ENCODE peak calls at places on chromosomes 3 and 15, in five cellular contexts. R, B, C, F and O are unnamed samples.

GRCh38 chr3:52144034-52144795 is 10.0 kb downstream of the POC1A start:
- DNase-seq in C (peak), F (peak), B (peak), R (peak), O (peak)

GRCh38 chr3:15327941-15328340 is 4.4 kb downstream of the SH3BP5 start:
- DNase-seq in F (no peak), B (no peak), R (no peak), C (no peak), O (no peak)

GRCh38 chr3:126745760-126746394 is 41.8 kb downstream of the CHCHD6 start:
- DNase-seq in R (no peak), F (peak), C (no peak), B (no peak), O (peak)

GRCh38 chr3:149654188-149654601 is 3.6 kb downstream of the WWTR1 start:
- DNase-seq in B (peak), R (peak), F (no peak), C (no peak), O (no peak)

GRCh38 chr15:31892513-31892912 is 137.8 kb upstream of the CHRNA7 start:
- DNase-seq in C (no peak), F (no peak), R (no peak), B (no peak), O (no peak)

GRCh38 chr3:194030372-194030771 is 105.6 kb upstream of the HES1 start:
- DNase-seq in C (no peak), B (no peak), F (no peak), R (no peak), O (no peak)

GRCh38 chr3:88984266-88984665 is 123.2 kb upstream of the EPHA3 start:
- DNase-seq in F (no peak), R (no peak), C (no peak), B (no peak), O (no peak)

GRCh38 chr3:195916291-195916690 is 7.9 kb upstream of the TNK2 start:
- DNase-seq in C (no peak), R (no peak), F (no peak), B (no peak), O (no peak)

GRCh38 chr3:13277860-13278531 is 142.1 kb downstream of the NUP210 start:
- DNase-seq in B (no peak), C (no peak), R (no peak), F (no peak), O (no peak)

GRCh38 chr3:114714237-114714636 is 420.4 kb downstream of the TIGIT start:
- DNase-seq in F (no peak), R (no peak), B (no peak), C (no peak), O (no peak)

GRCh38 chr15:78950906-78951840 is 6.3 kb upstream of the CTSH start:
- DNase-seq in F (no peak), C (no peak), B (peak), R (peak), O (no peak)

GRCh38 chr3:156497326-156497725 is 57.6 kb downstream of the SSR3 start:
- DNase-seq in R (peak), F (no peak), B (peak), C (no peak), O (no peak)

GRCh38 chr15:78182336-78182700 is 33.2 kb downstream of the IDH3A start:
- DNase-seq in R (no peak), B (no peak), C (no peak), F (no peak), O (no peak)

DNA sequence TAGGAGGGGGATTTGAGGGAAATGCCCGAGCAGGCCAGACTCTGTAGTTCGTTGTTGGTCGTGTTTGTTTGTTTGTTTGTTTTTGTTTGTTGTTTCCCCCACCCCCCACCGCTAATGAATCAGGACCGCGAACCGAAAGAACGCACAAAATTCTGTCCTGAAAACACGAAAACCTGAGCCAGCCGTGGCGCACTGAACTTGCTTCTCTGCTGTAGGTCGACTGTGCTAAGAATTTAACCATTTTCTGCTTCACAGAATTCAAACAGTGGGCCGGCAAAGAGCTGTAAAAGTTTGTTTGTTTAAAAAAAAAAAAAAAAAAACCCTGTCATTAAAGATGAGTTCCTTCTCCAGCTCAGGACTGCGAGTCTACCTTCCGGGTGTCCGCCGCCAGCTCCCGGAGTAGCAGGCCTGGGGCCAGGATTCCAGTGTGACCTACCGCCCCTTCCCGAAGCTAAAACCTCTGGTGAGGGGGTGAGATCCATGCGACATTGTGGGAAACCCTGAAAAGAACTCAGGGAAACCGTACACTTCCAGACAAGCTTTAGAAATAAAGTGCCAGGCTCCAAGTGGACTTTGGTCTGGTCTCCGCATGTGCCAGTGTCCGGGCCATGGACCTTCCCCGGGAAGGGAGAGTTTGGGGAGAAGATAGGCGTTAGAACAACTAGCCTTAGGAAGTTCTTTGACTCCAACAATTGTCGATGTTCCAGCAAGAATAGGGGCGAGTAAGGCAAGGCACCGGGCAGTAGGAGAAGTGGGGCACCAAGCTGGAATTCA is 12.0 kb downstream of the ZIC4 start:
- DNase-seq in R (no peak), F (no peak), B (peak), C (no peak), O (no peak)
- H3K4me3 ChIP-seq in R (peak), F (no peak), B (peak), C (no peak), O (no peak)

GRCh38 chr15:29208352-29208751 is 61.3 kb downstream of the NSMCE3 start:
- DNase-seq in C (no peak), B (no peak), F (no peak), R (no peak), O (no peak)
- H3K4me3 ChIP-seq in C (no peak), B (no peak), F (no peak), R (no peak), O (no peak)

GRCh38 chr3:27484002-27484844 is at the start of gene SLC4A7:
- DNase-seq in R (peak), C (peak), B (peak), F (peak), O (peak)
- H3K4me3 ChIP-seq in R (peak), C (peak), B (peak), F (peak), O (peak)

GRCh38 chr3:133674290-133674912 is 12.7 kb upstream of the TOPBP1 start:
- DNase-seq in F (no peak), C (no peak), R (no peak), B (no peak), O (no peak)
- H3K4me3 ChIP-seq in F (peak), C (no peak), R (no peak), B (no peak), O (no peak)

DNA sequence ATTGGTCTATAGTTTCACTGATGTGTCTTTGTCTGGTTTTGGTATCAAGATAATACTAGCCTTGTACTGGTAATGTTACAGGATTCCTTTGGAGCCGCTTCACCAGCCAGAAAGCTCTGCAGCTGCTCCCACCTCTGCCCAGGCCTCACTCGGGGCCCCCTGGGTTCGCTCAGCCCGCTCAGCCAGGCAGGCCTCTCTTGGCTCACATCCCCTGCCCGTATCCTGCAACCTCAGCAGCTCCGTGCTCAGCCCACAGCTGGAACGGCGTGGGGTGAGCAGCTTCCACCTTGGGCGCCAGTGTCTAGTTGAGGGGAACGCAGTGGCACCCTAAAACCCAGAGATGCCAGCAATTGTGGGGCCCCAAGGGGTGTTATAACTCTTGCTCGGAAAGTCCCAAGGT is 429.7 kb upstream of the ROBO2 start:
- DNase-seq in F (no peak), C (no peak), B (no peak), R (no peak), O (no peak)
- H3K4me3 ChIP-seq in F (no peak), C (no peak), B (no peak), R (no peak), O (no peak)

DNA sequence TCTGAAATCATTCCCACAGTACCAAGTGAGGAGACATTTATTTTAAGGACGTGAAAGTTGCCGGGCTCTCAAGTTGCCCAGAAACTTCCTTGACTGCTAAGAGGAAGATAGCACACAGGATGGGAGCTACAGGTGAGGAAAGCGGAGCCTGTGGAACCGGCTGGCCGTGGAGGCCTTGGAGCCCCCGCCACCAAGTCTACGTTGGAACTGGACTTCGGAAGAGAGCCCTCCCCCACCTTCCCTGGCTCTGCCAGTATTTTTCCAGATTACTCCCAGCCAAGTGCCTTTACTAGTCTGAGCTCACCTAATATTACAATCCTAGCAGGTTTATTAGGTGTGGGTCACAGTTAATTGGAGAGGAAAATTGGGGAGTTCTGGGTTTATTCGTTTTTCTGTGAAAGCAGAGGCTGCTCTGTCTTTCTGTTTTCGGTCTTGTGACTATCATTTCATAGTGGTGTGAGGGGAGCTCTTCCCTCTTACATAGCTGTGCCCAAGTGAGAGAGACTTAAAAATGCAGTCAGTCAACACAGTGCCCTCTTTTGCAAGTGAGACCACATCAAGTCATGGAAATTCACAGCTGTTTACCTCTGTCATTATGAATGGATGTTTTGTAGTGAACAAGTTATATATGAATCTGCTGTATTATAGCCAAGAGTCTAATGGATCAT is 6.8 kb downstream of the BOC start:
- DNase-seq in C (no peak), F (no peak), B (no peak), R (no peak), O (no peak)
- H3K4me3 ChIP-seq in C (no peak), F (no peak), B (no peak), R (no peak), O (no peak)

GRCh38 chr3:119529883-119530282 is 29.5 kb downstream of the CD80 start:
- DNase-seq in F (no peak), C (no peak), B (peak), R (peak), O (no peak)

GRCh38 chr3:119527731-119528130 is 29.4 kb downstream of the TIMMDC1 start:
- DNase-seq in R (no peak), F (no peak), B (no peak), C (no peak), O (no peak)

GRCh38 chr3:119530418-119530817 is 29.0 kb downstream of the CD80 start:
- DNase-seq in R (no peak), C (no peak), B (no peak), F (no peak), O (no peak)

GRCh38 chr3:119524931-119525662 is 26.8 kb downstream of the TIMMDC1 start:
- DNase-seq in C (no peak), B (peak), F (no peak), R (peak), O (no peak)
- H3K4me3 ChIP-seq in C (no peak), B (no peak), F (no peak), R (no peak), O (no peak)

DNA sequence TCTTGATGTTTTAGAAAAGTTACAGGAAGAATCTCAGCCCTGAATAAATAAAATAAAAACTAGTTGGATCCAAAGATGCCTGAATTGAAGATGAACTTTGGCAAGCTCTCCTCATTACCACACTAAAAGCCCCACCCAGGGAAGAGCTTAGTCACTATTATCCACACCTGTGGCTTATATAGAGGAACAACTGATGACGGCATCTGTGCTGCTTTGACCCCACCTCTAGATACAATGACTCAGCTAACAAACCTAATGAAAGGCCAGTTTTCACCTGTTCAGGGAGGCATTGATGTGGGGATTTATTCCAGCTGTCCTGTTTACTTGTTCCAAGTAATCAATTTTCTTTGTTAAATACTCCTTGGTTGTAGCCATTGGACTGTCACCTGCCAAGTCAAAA is 604.7 kb upstream of the EPHA6 start:
- DNase-seq in R (no peak), C (no peak), B (no peak), F (no peak), O (no peak)
- H3K4me3 ChIP-seq in R (no peak), C (no peak), B (no peak), F (no peak), O (no peak)

GRCh38 chr3:21405671-21406667 is 345.0 kb downstream of the ZNF385D start:
- DNase-seq in F (no peak), B (no peak), R (no peak), C (no peak), O (no peak)
- H3K4me3 ChIP-seq in F (no peak), B (no peak), R (no peak), C (no peak), O (no peak)

GRCh38 chr3:188209740-188210139 is 55.8 kb downstream of the LPP start:
- DNase-seq in R (no peak), C (no peak), B (peak), F (no peak), O (no peak)
- H3K4me3 ChIP-seq in R (no peak), C (no peak), B (no peak), F (no peak), O (no peak)